ENCODE peak calls at places on chromosomes 11 and 22, in five cellular contexts. W is hippocampal formation, S is nucleus accumbens, H is Panc1, A is D721Med. C is an unnamed sample.

GRCh38 chr11:6650980-6651379 is 4.6 kb downstream of the DCHS1 start:
- DNase-seq in W (no peak), S (no peak), H (no peak), A (no peak), C (no peak)

GRCh38 chr11:68312117-68312779 is at the start of gene LRP5:
- DNase-seq in W (no peak), S (no peak), H (no peak), A (peak), C (no peak)

GRCh38 chr11:67535577-67535976 is 12.3 kb upstream of the CABP2 start:
- DNase-seq in W (no peak), S (no peak), H (no peak), A (no peak), C (no peak)

GRCh38 chr11:121572581-121573059 is 119.9 kb upstream of the SORL1-AS1 start:
- DNase-seq in W (peak), S (peak), H (no peak), A (no peak), C (peak)

GRCh38 chr11:47837929-47838328 is 10.2 kb downstream of the NUP160 start:
- DNase-seq in W (no peak), S (no peak), H (no peak), A (no peak), C (no peak)

GRCh38 chr22:49930596-49931412 is 12.4 kb downstream of the CRELD2 start:
- DNase-seq in W (peak), S (peak), H (no peak), A (no peak), C (peak)

GRCh38 chr11:44279483-44279882 is 30.5 kb downstream of the ALX4 start:
- DNase-seq in W (no peak), S (no peak), H (no peak), A (no peak), C (no peak)

GRCh38 chr22:32587449-32587848 is 112.8 kb downstream of the FBXO7 start:
- DNase-seq in W (no peak), S (no peak), H (no peak), A (no peak), C (no peak)

GRCh38 chr11:35159111-35159510 is 20.1 kb downstream of the CD44 start:
- DNase-seq in W (no peak), S (no peak), H (no peak), A (no peak), C (no peak)

GRCh38 chr11:57644748-57645715 is 4.7 kb downstream of the YPEL4 start:
- DNase-seq in W (peak), S (peak), H (no peak), A (peak), C (no peak)

GRCh38 chr22:35384567-35384966 is 3.7 kb downstream of the HMOX1 start:
- DNase-seq in W (no peak), S (no peak), H (no peak), A (no peak), C (no peak)

GRCh38 chr11:35237860-35238715 is 99.1 kb downstream of the CD44 start:
- DNase-seq in W (no peak), S (peak), H (no peak), A (no peak), C (peak)

GRCh38 chr22:40326905-40327735 is 19.2 kb upstream of the ADSL start:
- DNase-seq in W (no peak), S (no peak), H (no peak), A (no peak), C (no peak)

GRCh38 chr11:10474551-10474950 is 19.5 kb downstream of the AMPD3 start:
- DNase-seq in W (no peak), S (no peak), H (no peak), A (no peak), C (no peak)

C was measured in putamen.